ENCODE peak calls at places on chromosomes 5 and 9, in four cellular contexts. N is H1, K is HCT116, E is GM23338. D is an unnamed sample.

GRCh38 chr9:107054146-107054545 is 191.2 kb downstream of the ZNF462 start:
- DNase-seq in N (no peak), K (no peak), E (no peak), D (no peak)

GRCh38 chr5:155260798-155261197 is 247.2 kb downstream of the KIF4B start:
- DNase-seq in N (peak; percentile 39), K (peak; percentile 6), E (peak; percentile 81), D (no peak)

GRCh38 chr9:116658265-116658664 is 28.8 kb upstream of the TRIM32 start:
- DNase-seq in N (no peak), K (no peak), E (peak; percentile 14), D (no peak)

GRCh38 chr5:149144637-149145036 is 3.3 kb downstream of the ABLIM3 start:
- DNase-seq in N (no peak), K (no peak), E (no peak), D (no peak)

GRCh38 chr5:155303134-155303533 is 289.6 kb downstream of the KIF4B start:
- DNase-seq in N (no peak), K (no peak), E (no peak), D (no peak)

GRCh38 chr5:50807661-50808060 is 141.2 kb downstream of the PARP8 start:
- DNase-seq in N (no peak), K (no peak), E (no peak), D (peak; percentile 8)

GRCh38 chr5:55222061-55222818 is 4.9 kb downstream of the MCIDAS start:
- DNase-seq in N (no peak), K (no peak), E (peak; percentile 39), D (no peak)

GRCh38 chr5:69359699-69360098 is 9.6 kb downstream of the AK6 start:
- DNase-seq in N (no peak), K (no peak), E (no peak), D (no peak)

GRCh38 chr9:13049223-13049622 is 230.3 kb downstream of the MPDZ start:
- DNase-seq in N (no peak), K (no peak), E (peak; percentile 8), D (peak; percentile 47)

GRCh38 chr9:122180633-122181032 is 20.9 kb downstream of the MORN5 start:
- DNase-seq in N (no peak), K (peak; percentile 4), E (no peak), D (peak; percentile 93)

GRCh38 chr9:79254900-79255651 is 316.7 kb upstream of the TLE4 start:
- DNase-seq in N (no peak), K (no peak), E (peak; percentile 82), D (peak; percentile 50)

GRCh38 chr5:139369181-139369580 is 13.9 kb downstream of the SLC23A1 start:
- DNase-seq in N (no peak), K (no peak), E (no peak), D (peak; percentile 87)

GRCh38 chr9:95494022-95494415 is 22.8 kb downstream of the PTCH1 start:
- DNase-seq in N (no peak), K (no peak), E (no peak), D (no peak)

GRCh38 chr5:154205441-154206117 is 15.0 kb downstream of the GALNT10 start:
- DNase-seq in N (no peak), K (no peak), E (no peak), D (no peak)

GRCh38 chr5:59813761-59814562 is 79.6 kb downstream of the PDE4D start:
- DNase-seq in N (no peak), K (peak; percentile 51), E (peak; percentile 81), D (peak; percentile 90)

GRCh38 chr9:128494108-128494742 is 10.3 kb upstream of the GLE1 start:
- DNase-seq in N (no peak), K (no peak), E (no peak), D (peak; percentile 76)

GRCh38 chr5:87347272-87347671 is 65.5 kb downstream of the CCNH start:
- DNase-seq in N (no peak), K (no peak), E (no peak), D (peak; percentile 6)

GRCh38 chr5:172919525-172920446 is 39.4 kb upstream of the RPL26L1 start:
- DNase-seq in N (no peak), K (no peak), E (no peak), D (peak; percentile 100)

GRCh38 chr5:138738399-138738798 is 14.8 kb upstream of the CTNNA1 start:
- DNase-seq in N (no peak), K (no peak), E (no peak), D (no peak)

GRCh38 chr5:83345423-83345822 is 126.1 kb upstream of the VCAN start:
- DNase-seq in N (no peak), K (no peak), E (no peak), D (no peak)

GRCh38 chr5:88883059-88883565 is at the start of gene MEF2C:
- DNase-seq in N (no peak), K (peak; percentile 56), E (peak; percentile 59), D (peak; percentile 87)

GRCh38 chr5:179239256-179240135 is 105.8 kb downstream of the ADAMTS2 start:
- DNase-seq in N (no peak), K (no peak), E (no peak), D (no peak)

GRCh38 chr5:167356374-167356773 is 935.1 kb upstream of the WWC1 start:
- DNase-seq in N (no peak), K (no peak), E (no peak), D (no peak)

GRCh38 chr5:132459031-132459982 is 31.3 kb downstream of the IRF1 start:
- DNase-seq in N (no peak), K (peak; percentile 26), E (no peak), D (peak; percentile 92)

GRCh38 chr5:11390369-11390768 is 513.9 kb downstream of the CTNND2 start:
- DNase-seq in N (no peak), K (no peak), E (no peak), D (no peak)

GRCh38 chr5:127839496-127840197 is 136.5 kb downstream of the CCDC192 start:
- DNase-seq in N (no peak), K (no peak), E (no peak), D (peak; percentile 56)

GRCh38 chr5:16051246-16051645 is 128.3 kb downstream of the MARCHF11 start:
- DNase-seq in N (no peak), K (no peak), E (no peak), D (no peak)

GRCh38 chr9:124263158-124263557 is 5.4 kb downstream of the NEK6 start:
- DNase-seq in N (no peak), K (no peak), E (no peak), D (no peak)

GRCh38 chr9:137313956-137314560 is 12.0 kb upstream of the NRARP start:
- DNase-seq in N (no peak), K (no peak), E (no peak), D (no peak)

GRCh38 chr9:94065535-94065961 is 18.7 kb upstream of the PTPDC1 start:
- DNase-seq in N (peak; percentile 60), K (peak; percentile 76), E (peak; percentile 92), D (peak; percentile 97)

GRCh38 chr5:96752341-96753016 is 55.3 kb downstream of the ERAP1 start:
- DNase-seq in N (no peak), K (peak; percentile 36), E (peak; percentile 85), D (peak; percentile 85)

GRCh38 chr5:78887384-78888118 is 97.6 kb downstream of the ARSB start:
- DNase-seq in N (no peak), K (no peak), E (no peak), D (peak; percentile 21)

GRCh38 chr5:73284196-73284795 is 111.3 kb downstream of the TMEM174 start:
- DNase-seq in N (no peak), K (no peak), E (no peak), D (no peak)

GRCh38 chr9:93814561-93814960 is 140.6 kb downstream of the BARX1 start:
- DNase-seq in N (no peak), K (no peak), E (peak; percentile 36), D (no peak)

GRCh38 chr9:92295827-92296258 is 2.3 kb upstream of the IARS1 start:
- DNase-seq in N (no peak), K (no peak), E (peak; percentile 24), D (no peak)

GRCh38 chr9:92300935-92301334 is 7.4 kb upstream of the IARS1 start:
- DNase-seq in N (no peak), K (no peak), E (no peak), D (no peak)

GRCh38 chr9:92295240-92295790 is 1.8 kb upstream of the IARS1 start:
- DNase-seq in N (no peak), K (no peak), E (no peak), D (no peak)

GRCh38 chr9:92299116-92299515 is 5.6 kb upstream of the IARS1 start:
- DNase-seq in N (no peak), K (no peak), E (no peak), D (no peak)

GRCh38 chr9:92298036-92298435 is 4.5 kb upstream of the IARS1 start:
- DNase-seq in N (no peak), K (no peak), E (no peak), D (no peak)
- H3K4me3 ChIP-seq in N (no peak overlapping the region), K (no peak overlapping the region), E (no peak overlapping the region), D (no peak overlapping the region)

GRCh38 chr9:6645153-6646027 is at the start of gene GLDC:
- DNase-seq in N (peak; percentile 78), K (peak; percentile 79), E (peak; percentile 97), D (no peak)
- H3K4me3 ChIP-seq in N (peak within 1 kb of the TSS; percentile 92), K (peak within 1 kb of the TSS; percentile 79), E (peak within 1 kb of the TSS; percentile 81), D (peak within 1 kb of the TSS; percentile 14)

GRCh38 chr5:14684757-14685156 is 20.2 kb downstream of the OTULIN start:
- DNase-seq in N (no peak), K (no peak), E (no peak), D (no peak)

GRCh38 chr5:14686517-14686916 is 22.0 kb downstream of the OTULIN start:
- DNase-seq in N (no peak), K (no peak), E (no peak), D (no peak)

GRCh38 chr5:14683906-14684455 is 19.5 kb downstream of the OTULIN start:
- DNase-seq in N (no peak), K (no peak), E (no peak), D (no peak)

GRCh38 chr5:14687023-14687665 is 22.6 kb downstream of the OTULIN start:
- DNase-seq in N (no peak), K (no peak), E (no peak), D (peak; percentile 44)

GRCh38 chr5:14685757-14686156 is 21.2 kb downstream of the OTULIN start:
- DNase-seq in N (no peak), K (peak; percentile 23), E (peak; percentile 72), D (peak; percentile 81)
- H3K4me3 ChIP-seq in N (no peak overlapping the region), K (no peak overlapping the region), E (no peak overlapping the region), D (no peak overlapping the region)

DNA sequence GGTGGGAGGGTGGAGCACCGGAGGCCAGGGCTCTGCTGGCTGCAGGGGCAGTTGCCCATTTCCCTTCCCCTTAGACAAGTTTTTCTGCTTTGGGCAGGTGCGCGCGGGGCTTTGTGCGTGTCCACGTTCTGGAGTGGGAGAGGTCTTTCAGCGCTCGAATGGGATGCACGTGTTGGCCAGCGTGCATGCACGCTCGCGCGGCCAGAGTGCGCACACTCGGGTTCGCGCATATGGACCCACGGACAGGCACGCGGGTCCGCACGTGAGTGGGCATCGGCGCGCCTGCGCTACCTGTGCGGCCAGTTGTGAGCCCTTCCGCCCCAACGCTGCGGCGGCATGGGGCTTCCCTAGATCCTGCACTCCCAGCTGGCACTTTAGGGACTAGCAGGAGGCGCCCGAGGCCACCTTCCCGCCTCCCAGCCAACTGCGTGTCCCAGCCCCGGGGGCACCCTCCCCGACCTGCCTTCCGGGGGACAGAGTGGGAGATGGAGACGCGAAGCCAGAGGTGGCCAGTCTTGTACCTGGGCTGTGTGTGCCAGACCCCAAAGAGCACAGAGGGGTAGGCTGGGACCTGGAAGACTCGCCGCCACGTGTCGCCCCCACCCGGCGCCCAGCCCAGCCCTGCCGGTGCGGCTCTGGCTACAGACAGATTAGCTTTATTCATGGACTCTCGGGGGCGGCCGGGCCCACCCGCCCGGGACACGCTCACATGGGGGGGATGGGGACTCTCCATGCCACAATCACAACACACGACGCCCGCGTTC is 9.8 kb upstream of the GPRIN1 start:
- DNase-seq in N (no peak), K (no peak), E (peak; percentile 61), D (no peak)
- H3K4me3 ChIP-seq in N (no peak overlapping the region), K (no peak overlapping the region), E (peak overlapping the region; percentile 54), D (no peak overlapping the region)

D was measured in choroid plexus epithelial cell.